ENCODE peak calls at places on chromosomes 4 and X, in ten cellular contexts. One of them, this sample, is unnamed.

GRCh38 chr4:149264093-149264733 is 551.4 kb downstream of the IQCM start:
- DNase-seq in IMR-90: peak; percentile 74
- DNase-seq in heart right ventricle: peak; percentile 7
- DNase-seq in testis: peak; percentile 58
- DNase-seq in osteoblast: no peak
- DNase-seq in AG04450: peak; percentile 45
- DNase-seq in esophagus muscularis mucosa: no peak
- DNase-seq in body of pancreas: no peak
- DNase-seq in psoas muscle: no peak
- DNase-seq in lower lobe of right lung: no peak
- DNase-seq in this sample: no peak

GRCh38 chr4:112348488-112349158 is 51.5 kb downstream of the ALPK1 start:
- DNase-seq in IMR-90: peak; percentile 84
- DNase-seq in heart right ventricle: peak; percentile 84
- DNase-seq in testis: peak; percentile 72
- DNase-seq in osteoblast: peak; percentile 75
- DNase-seq in AG04450: peak; percentile 30
- DNase-seq in esophagus muscularis mucosa: peak; percentile 93
- DNase-seq in body of pancreas: no peak
- DNase-seq in psoas muscle: peak; percentile 90
- DNase-seq in lower lobe of right lung: no peak
- DNase-seq in this sample: peak; percentile 75

GRCh38 chrX:48465336-48465933 is 4.6 kb downstream of the SLC38A5 start:
- DNase-seq in IMR-90: peak; percentile 96
- DNase-seq in heart right ventricle: no peak
- DNase-seq in testis: no peak
- DNase-seq in osteoblast: peak; percentile 93
- DNase-seq in AG04450: peak; percentile 61
- DNase-seq in esophagus muscularis mucosa: no peak
- DNase-seq in body of pancreas: peak; percentile 16
- DNase-seq in psoas muscle: no peak
- DNase-seq in lower lobe of right lung: no peak
- DNase-seq in this sample: no peak

GRCh38 chr4:166415749-166416148 is 542.7 kb downstream of the TLL1 start:
- DNase-seq in IMR-90: no peak
- DNase-seq in heart right ventricle: no peak
- DNase-seq in testis: no peak
- DNase-seq in osteoblast: no peak
- DNase-seq in AG04450: no peak
- DNase-seq in esophagus muscularis mucosa: no peak
- DNase-seq in body of pancreas: no peak
- DNase-seq in psoas muscle: no peak
- DNase-seq in lower lobe of right lung: no peak
- DNase-seq in this sample: no peak

GRCh38 chr4:137609693-137610450 is 77.6 kb upstream of the PCDH18 start:
- DNase-seq in IMR-90: peak; percentile 78
- DNase-seq in heart right ventricle: no peak
- DNase-seq in testis: no peak
- DNase-seq in osteoblast: peak; percentile 31
- DNase-seq in AG04450: peak; percentile 53
- DNase-seq in esophagus muscularis mucosa: no peak
- DNase-seq in body of pancreas: no peak
- DNase-seq in psoas muscle: no peak
- DNase-seq in lower lobe of right lung: no peak
- DNase-seq in this sample: no peak

GRCh38 chr4:76822294-76822693 is 75.7 kb downstream of the SOWAHB start:
- DNase-seq in IMR-90: no peak
- DNase-seq in heart right ventricle: no peak
- DNase-seq in testis: no peak
- DNase-seq in osteoblast: no peak
- DNase-seq in AG04450: no peak
- DNase-seq in esophagus muscularis mucosa: no peak
- DNase-seq in body of pancreas: no peak
- DNase-seq in psoas muscle: peak; percentile 64
- DNase-seq in lower lobe of right lung: no peak
- DNase-seq in this sample: no peak

GRCh38 chr4:152535236-152535902 is 523 bp downstream of the FBXW7 start:
- DNase-seq in IMR-90: no peak
- DNase-seq in heart right ventricle: peak; percentile 17
- DNase-seq in testis: no peak
- DNase-seq in osteoblast: peak; percentile 56
- DNase-seq in AG04450: no peak
- DNase-seq in esophagus muscularis mucosa: no peak
- DNase-seq in body of pancreas: peak; percentile 26
- DNase-seq in psoas muscle: no peak
- DNase-seq in lower lobe of right lung: peak; percentile 53
- DNase-seq in this sample: no peak

GRCh38 chrX:12770440-12770839 is 20.8 kb upstream of the PRPS2 start:
- DNase-seq in IMR-90: peak; percentile 30
- DNase-seq in heart right ventricle: no peak
- DNase-seq in testis: no peak
- DNase-seq in osteoblast: no peak
- DNase-seq in AG04450: no peak
- DNase-seq in esophagus muscularis mucosa: no peak
- DNase-seq in body of pancreas: no peak
- DNase-seq in psoas muscle: no peak
- DNase-seq in lower lobe of right lung: no peak
- DNase-seq in this sample: no peak

GRCh38 chrX:16666541-16666940 is 16.6 kb downstream of the S100G start:
- DNase-seq in IMR-90: peak; percentile 61
- DNase-seq in heart right ventricle: no peak
- DNase-seq in testis: no peak
- DNase-seq in osteoblast: peak; percentile 78
- DNase-seq in AG04450: no peak
- DNase-seq in esophagus muscularis mucosa: no peak
- DNase-seq in body of pancreas: no peak
- DNase-seq in psoas muscle: no peak
- DNase-seq in lower lobe of right lung: no peak
- DNase-seq in this sample: no peak

GRCh38 chrX:46840946-46841740 is 4.3 kb downstream of the RP2 start:
- DNase-seq in IMR-90: no peak
- DNase-seq in heart right ventricle: peak; percentile 22
- DNase-seq in testis: peak; percentile 20
- DNase-seq in osteoblast: no peak
- DNase-seq in AG04450: no peak
- DNase-seq in esophagus muscularis mucosa: no peak
- DNase-seq in body of pancreas: no peak
- DNase-seq in psoas muscle: no peak
- DNase-seq in lower lobe of right lung: no peak
- DNase-seq in this sample: no peak

GRCh38 chrX:46838482-46838857 is 1.6 kb downstream of the RP2 start:
- DNase-seq in IMR-90: peak; percentile 24
- DNase-seq in heart right ventricle: no peak
- DNase-seq in testis: no peak
- DNase-seq in osteoblast: no peak
- DNase-seq in AG04450: no peak
- DNase-seq in esophagus muscularis mucosa: no peak
- DNase-seq in body of pancreas: no peak
- DNase-seq in psoas muscle: no peak
- DNase-seq in lower lobe of right lung: no peak
- DNase-seq in this sample: no peak

GRCh38 chrX:46837543-46838481 is 969 bp downstream of the RP2 start:
- DNase-seq in IMR-90: peak; percentile 46
- DNase-seq in heart right ventricle: no peak
- DNase-seq in testis: no peak
- DNase-seq in osteoblast: no peak
- DNase-seq in AG04450: no peak
- DNase-seq in esophagus muscularis mucosa: no peak
- DNase-seq in body of pancreas: no peak
- DNase-seq in psoas muscle: no peak
- DNase-seq in lower lobe of right lung: no peak
- DNase-seq in this sample: no peak

GRCh38 chrX:46838974-46839480 is 2.2 kb downstream of the RP2 start:
- DNase-seq in IMR-90: peak; percentile 22
- DNase-seq in heart right ventricle: no peak
- DNase-seq in testis: no peak
- DNase-seq in osteoblast: no peak
- DNase-seq in AG04450: no peak
- DNase-seq in esophagus muscularis mucosa: no peak
- DNase-seq in body of pancreas: no peak
- DNase-seq in psoas muscle: no peak
- DNase-seq in lower lobe of right lung: no peak
- DNase-seq in this sample: no peak

DNA sequence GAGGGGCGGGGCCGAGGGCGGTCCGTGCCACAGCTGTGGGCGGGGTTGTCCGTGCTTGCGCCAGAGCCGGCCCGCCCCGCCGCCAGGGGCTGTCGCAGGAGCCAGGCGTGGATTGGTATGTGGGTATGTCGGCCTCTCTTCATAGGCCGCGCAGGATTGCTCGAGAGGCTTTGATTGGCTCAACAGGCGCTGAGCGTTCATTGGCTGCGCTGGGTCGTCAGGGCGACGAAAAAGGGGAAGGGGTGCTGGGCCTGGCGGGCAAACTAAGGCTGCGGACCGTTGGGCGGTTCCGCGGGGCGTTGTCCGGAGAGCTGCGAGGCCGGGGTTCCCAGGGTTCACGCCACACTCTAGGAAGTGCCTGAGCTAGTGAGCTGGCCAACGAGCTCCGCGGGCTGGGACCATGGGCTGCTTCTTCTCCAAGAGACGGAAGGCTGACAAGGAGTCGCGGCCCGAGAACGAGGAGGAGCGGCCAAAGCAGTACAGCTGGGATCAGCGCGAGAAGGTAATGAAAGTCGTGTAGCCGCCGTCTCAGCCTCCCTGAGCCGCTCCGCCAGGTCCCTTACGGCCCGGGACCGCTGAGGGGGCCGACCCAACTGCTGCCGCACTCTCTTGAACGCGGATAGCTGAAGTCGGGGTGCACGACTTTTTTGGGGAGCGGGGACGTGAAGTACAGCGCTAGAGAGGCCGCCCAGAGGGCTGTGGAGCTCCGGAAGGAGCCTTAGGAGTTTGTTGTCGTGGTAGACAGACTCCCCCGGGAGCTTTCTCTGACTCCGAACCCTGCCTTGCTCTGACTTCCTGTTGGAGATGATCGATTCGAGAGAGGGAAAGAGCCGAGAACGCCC is at the start of gene RP2:
- DNase-seq in IMR-90: peak; percentile 92
- DNase-seq in heart right ventricle: peak; percentile 91
- DNase-seq in testis: peak; percentile 94
- DNase-seq in osteoblast: peak; percentile 90
- DNase-seq in AG04450: peak; percentile 86
- DNase-seq in esophagus muscularis mucosa: peak; percentile 97
- DNase-seq in body of pancreas: peak; percentile 88
- DNase-seq in psoas muscle: peak; percentile 94
- DNase-seq in lower lobe of right lung: peak; percentile 94
- DNase-seq in this sample: peak; percentile 93
- H3K27ac ChIP-seq in IMR-90: peak within 1 kb of the TSS; percentile 80
- H3K27ac ChIP-seq in heart right ventricle: peak within 1 kb of the TSS; percentile 89
- H3K27ac ChIP-seq in testis: peak within 1 kb of the TSS; percentile 80
- H3K27ac ChIP-seq in osteoblast: peak within 1 kb of the TSS; percentile 91
- H3K27ac ChIP-seq in AG04450: peak within 1 kb of the TSS; percentile 87
- H3K27ac ChIP-seq in esophagus muscularis mucosa: peak within 1 kb of the TSS; percentile 90
- H3K27ac ChIP-seq in body of pancreas: peak within 1 kb of the TSS; percentile 90
- H3K27ac ChIP-seq in psoas muscle: peak within 1 kb of the TSS; percentile 79
- H3K27ac ChIP-seq in lower lobe of right lung: peak within 1 kb of the TSS; percentile 94
- H3K27ac ChIP-seq in this sample: no peak within 1 kb of the TSS

GRCh38 chr4:39446842-39447573 is 11.7 kb downstream of the RPL9 start:
- DNase-seq in IMR-90: peak; percentile 28
- DNase-seq in heart right ventricle: peak; percentile 32
- DNase-seq in testis: peak; percentile 68
- DNase-seq in osteoblast: peak; percentile 92
- DNase-seq in AG04450: no peak
- DNase-seq in esophagus muscularis mucosa: no peak
- DNase-seq in body of pancreas: peak; percentile 36
- DNase-seq in psoas muscle: peak; percentile 75
- DNase-seq in lower lobe of right lung: peak; percentile 81
- DNase-seq in this sample: no peak
- TF ChIP-seq CTCF in IMR-90: peak; percentile 10
- TF ChIP-seq CTCF in heart right ventricle: peak; percentile 28
- TF ChIP-seq CTCF in testis: no peak
- TF ChIP-seq CTCF in osteoblast: peak; percentile 25
- TF ChIP-seq CTCF in AG04450: peak; percentile 7
- TF ChIP-seq CTCF in esophagus muscularis mucosa: peak; percentile 36
- TF ChIP-seq CTCF in body of pancreas: no peak
- TF ChIP-seq CTCF in psoas muscle: no peak
- TF ChIP-seq CTCF in lower lobe of right lung: peak; percentile 27
- TF ChIP-seq CTCF in this sample: no peak

DNA sequence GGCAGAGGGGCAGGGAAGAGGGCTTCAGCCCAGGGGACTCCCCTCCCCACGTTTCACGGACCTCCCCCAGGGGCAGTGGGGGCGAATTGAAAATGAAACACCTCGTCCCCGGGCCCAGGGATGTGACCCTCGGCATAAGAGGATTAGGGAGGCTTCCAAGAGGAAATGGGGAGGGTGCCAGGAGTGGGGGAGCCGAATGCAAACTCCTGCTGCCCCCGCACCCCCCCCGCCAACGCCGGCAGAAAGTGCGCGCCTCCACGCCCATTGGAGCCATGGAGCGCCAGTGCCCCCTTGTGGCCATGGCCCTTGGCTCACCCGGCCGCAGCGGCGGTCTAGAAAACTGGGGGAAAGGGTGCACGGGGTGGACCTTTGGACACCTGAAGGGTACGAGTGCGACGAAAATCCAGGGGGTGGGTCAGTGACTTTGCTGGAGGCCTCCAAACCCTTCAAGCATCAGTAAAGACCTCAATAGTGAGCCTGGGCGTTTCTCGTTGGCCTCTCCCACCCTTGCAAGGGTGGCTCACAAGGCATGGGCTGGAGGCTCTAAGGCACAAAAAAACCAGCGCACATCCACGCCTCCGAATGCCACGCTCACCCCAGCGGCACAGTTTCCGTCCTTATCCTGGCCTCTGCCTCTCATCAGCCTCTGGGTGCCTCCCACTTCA is 120.8 kb upstream of the PJA1 start:
- DNase-seq in IMR-90: no peak
- DNase-seq in heart right ventricle: peak; percentile 49
- DNase-seq in testis: peak; percentile 73
- DNase-seq in osteoblast: peak; percentile 90
- DNase-seq in AG04450: no peak
- DNase-seq in esophagus muscularis mucosa: no peak
- DNase-seq in body of pancreas: peak; percentile 58
- DNase-seq in psoas muscle: peak; percentile 78
- DNase-seq in lower lobe of right lung: peak; percentile 64
- DNase-seq in this sample: peak; percentile 41
- H3K4me3 ChIP-seq in IMR-90: peak overlapping the region; percentile 23
- H3K4me3 ChIP-seq in heart right ventricle: peak overlapping the region; percentile 49
- H3K4me3 ChIP-seq in testis: peak overlapping the region; percentile 43
- H3K4me3 ChIP-seq in osteoblast: peak overlapping the region; percentile 67
- H3K4me3 ChIP-seq in AG04450: peak overlapping the region; percentile 55
- H3K4me3 ChIP-seq in esophagus muscularis mucosa: peak overlapping the region; percentile 59
- H3K4me3 ChIP-seq in body of pancreas: no peak overlapping the region
- H3K4me3 ChIP-seq in psoas muscle: peak overlapping the region; percentile 55
- H3K4me3 ChIP-seq in lower lobe of right lung: peak overlapping the region; percentile 47
- H3K4me3 ChIP-seq in this sample: peak overlapping the region; percentile 38

DNA sequence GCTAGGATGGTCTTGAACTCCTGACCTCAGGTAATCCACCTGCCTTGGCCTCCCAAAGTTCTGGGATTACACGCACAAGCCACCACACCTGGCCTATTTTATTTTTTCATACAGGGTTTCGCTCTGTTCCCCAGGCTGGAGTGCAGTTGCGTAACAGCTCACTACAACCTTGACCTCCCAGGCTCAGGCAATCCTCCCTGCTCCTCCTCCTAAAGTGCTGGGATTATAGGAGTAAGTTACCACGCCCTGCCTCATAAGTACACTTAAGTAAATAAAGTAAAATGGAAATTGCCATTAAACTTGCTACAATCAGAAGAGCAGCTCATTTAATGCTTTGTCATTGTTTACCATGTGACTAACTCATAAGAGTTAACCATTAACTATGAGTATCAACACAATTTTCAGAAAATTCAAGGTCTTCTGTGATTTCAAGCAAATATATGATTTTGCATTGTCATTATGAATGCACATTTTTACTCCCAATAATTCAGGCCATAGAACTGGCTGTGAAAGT is 12.3 kb downstream of the UGDH start:
- DNase-seq in IMR-90: peak; percentile 66
- DNase-seq in heart right ventricle: no peak
- DNase-seq in testis: peak; percentile 37
- DNase-seq in osteoblast: peak; percentile 43
- DNase-seq in AG04450: no peak
- DNase-seq in esophagus muscularis mucosa: no peak
- DNase-seq in body of pancreas: peak; percentile 70
- DNase-seq in psoas muscle: no peak
- DNase-seq in lower lobe of right lung: peak; percentile 65
- DNase-seq in this sample: no peak
- H3K27ac ChIP-seq in IMR-90: peak overlapping the region; percentile 85
- H3K27ac ChIP-seq in heart right ventricle: no peak overlapping the region
- H3K27ac ChIP-seq in testis: no peak overlapping the region
- H3K27ac ChIP-seq in osteoblast: peak overlapping the region; percentile 87
- H3K27ac ChIP-seq in AG04450: peak overlapping the region; percentile 77
- H3K27ac ChIP-seq in esophagus muscularis mucosa: no peak overlapping the region
- H3K27ac ChIP-seq in body of pancreas: peak overlapping the region; percentile 83
- H3K27ac ChIP-seq in psoas muscle: no peak overlapping the region
- H3K27ac ChIP-seq in lower lobe of right lung: peak overlapping the region; percentile 37
- H3K27ac ChIP-seq in this sample: no peak overlapping the region

This sample was measured in dorsolateral prefrontal cortex.